ENCODE peak calls at places on chromosomes 7 and 10, in ten cellular contexts. Q, O, N, L, V, M, F, U, J and A are unnamed samples.

GRCh38 chr7:36047254-36047653 is 105.8 kb upstream of the EEPD1 start:
- DNase-seq in Q (no peak), O (no peak), N (no peak), L (no peak), V (no peak), M (no peak), F (no peak), U (no peak), J (no peak), A (no peak)

GRCh38 chr10:10758306-10758705 is 259.4 kb upstream of the CELF2 start:
- DNase-seq in Q (no peak), O (no peak), N (no peak), L (no peak), V (no peak), M (no peak), F (no peak), U (peak; percentile 33), J (no peak), A (no peak)

GRCh38 chr10:124020871-124021823 is 72.3 kb downstream of the CHST15 start:
- DNase-seq in Q (no peak), O (no peak), N (no peak), L (no peak), V (no peak), M (no peak), F (no peak), U (no peak), J (peak; percentile 54), A (no peak)

GRCh38 chr7:141646826-141647480 is 55.0 kb downstream of the DENND11 start:
- DNase-seq in Q (no peak), O (no peak), N (peak; percentile 26), L (no peak), V (no peak), M (no peak), F (no peak), U (no peak), J (no peak), A (no peak)

GRCh38 chr7:27142562-27143021 is 889 bp downstream of the HOXA5 start:
- DNase-seq in Q (no peak), O (no peak), N (no peak), L (no peak), V (peak; percentile 59), M (no peak), F (no peak), U (no peak), J (no peak), A (no peak)

GRCh38 chr10:124025638-124026336 is 67.6 kb downstream of the CHST15 start:
- DNase-seq in Q (no peak), O (no peak), N (no peak), L (no peak), V (peak; percentile 79), M (no peak), F (no peak), U (no peak), J (no peak), A (no peak)

GRCh38 chr7:54542920-54543539 is 855 bp downstream of the VSTM2A start:
- DNase-seq in Q (peak; percentile 62), O (no peak), N (peak; percentile 5), L (no peak), V (no peak), M (no peak), F (no peak), U (no peak), J (no peak), A (no peak)

GRCh38 chr10:133213641-133214467 is 16.2 kb upstream of the UTF1 start:
- DNase-seq in Q (no peak), O (no peak), N (no peak), L (no peak), V (no peak), M (no peak), F (no peak), U (no peak), J (no peak), A (no peak)

GRCh38 chr10:69426376-69426727 is 9.6 kb upstream of the TACR2 start:
- DNase-seq in Q (no peak), O (no peak), N (no peak), L (no peak), V (no peak), M (no peak), F (no peak), U (no peak), J (no peak), A (no peak)

GRCh38 chr10:69425041-69425440 is 8.3 kb upstream of the TACR2 start:
- DNase-seq in Q (no peak), O (no peak), N (no peak), L (no peak), V (no peak), M (no peak), F (no peak), U (no peak), J (no peak), A (no peak)

GRCh38 chr10:69428138-69428537 is 11.4 kb upstream of the TACR2 start:
- DNase-seq in Q (no peak), O (no peak), N (no peak), L (no peak), V (no peak), M (no peak), F (no peak), U (no peak), J (no peak), A (no peak)

GRCh38 chr10:69422676-69423075 is 6.0 kb upstream of the TACR2 start:
- DNase-seq in Q (no peak), O (no peak), N (no peak), L (no peak), V (no peak), M (no peak), F (no peak), U (no peak), J (no peak), A (no peak)

GRCh38 chr10:69425513-69426298 is 9.0 kb upstream of the TACR2 start:
- DNase-seq in Q (no peak), O (peak; percentile 82), N (no peak), L (no peak), V (no peak), M (no peak), F (no peak), U (no peak), J (peak; percentile 79), A (peak; percentile 56)
- H3K27ac ChIP-seq in Q (no peak overlapping the region), O (peak overlapping the region; percentile 61), N (no peak overlapping the region), L (no peak overlapping the region), V (no peak overlapping the region), M (no peak overlapping the region), F (no peak overlapping the region), U (peak overlapping the region; percentile 29), J (peak overlapping the region; percentile 48), A (peak overlapping the region; percentile 17)

DNA sequence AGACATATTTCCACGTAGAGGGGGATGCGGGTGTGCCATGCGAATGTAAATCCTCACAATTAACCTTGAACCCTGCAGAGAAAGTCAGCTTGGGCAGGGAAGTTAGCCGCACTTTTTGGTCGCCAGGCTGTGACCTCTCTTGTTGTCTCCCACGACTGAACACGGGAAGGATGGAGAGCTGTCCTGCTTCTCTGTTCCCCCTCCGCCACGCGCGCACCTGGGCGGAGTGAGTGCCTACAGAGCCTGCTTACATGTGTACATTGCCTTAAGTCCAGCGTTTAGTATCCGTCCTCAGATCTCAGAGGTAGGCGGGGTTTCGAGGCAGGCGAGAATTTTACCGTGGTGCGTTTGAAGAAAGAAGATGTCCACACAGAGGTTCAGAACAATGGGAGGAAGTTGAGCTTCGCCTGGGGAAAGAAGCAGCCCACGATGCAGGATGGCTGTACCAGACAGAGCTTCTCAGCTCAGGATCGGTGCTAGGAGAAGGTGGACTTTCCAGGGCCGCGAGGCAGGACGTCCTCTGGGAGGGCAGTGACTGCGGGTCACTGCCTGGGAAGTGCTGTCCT is 482 bp upstream of the ERCC6 start:
- DNase-seq in Q (peak; percentile 45), O (no peak), N (peak; percentile 52), L (no peak), V (peak; percentile 70), M (peak; percentile 46), F (peak; percentile 49), U (peak; percentile 25), J (peak; percentile 23), A (no peak)
- H3K27ac ChIP-seq in Q (no peak overlapping the region), O (peak overlapping the region; percentile 72), N (peak overlapping the region; percentile 28), L (peak overlapping the region; percentile 29), V (peak overlapping the region; percentile 94), M (peak overlapping the region; percentile 82), F (peak overlapping the region; percentile 84), U (peak overlapping the region; percentile 92), J (peak overlapping the region; percentile 87), A (peak overlapping the region; percentile 83)

DNA sequence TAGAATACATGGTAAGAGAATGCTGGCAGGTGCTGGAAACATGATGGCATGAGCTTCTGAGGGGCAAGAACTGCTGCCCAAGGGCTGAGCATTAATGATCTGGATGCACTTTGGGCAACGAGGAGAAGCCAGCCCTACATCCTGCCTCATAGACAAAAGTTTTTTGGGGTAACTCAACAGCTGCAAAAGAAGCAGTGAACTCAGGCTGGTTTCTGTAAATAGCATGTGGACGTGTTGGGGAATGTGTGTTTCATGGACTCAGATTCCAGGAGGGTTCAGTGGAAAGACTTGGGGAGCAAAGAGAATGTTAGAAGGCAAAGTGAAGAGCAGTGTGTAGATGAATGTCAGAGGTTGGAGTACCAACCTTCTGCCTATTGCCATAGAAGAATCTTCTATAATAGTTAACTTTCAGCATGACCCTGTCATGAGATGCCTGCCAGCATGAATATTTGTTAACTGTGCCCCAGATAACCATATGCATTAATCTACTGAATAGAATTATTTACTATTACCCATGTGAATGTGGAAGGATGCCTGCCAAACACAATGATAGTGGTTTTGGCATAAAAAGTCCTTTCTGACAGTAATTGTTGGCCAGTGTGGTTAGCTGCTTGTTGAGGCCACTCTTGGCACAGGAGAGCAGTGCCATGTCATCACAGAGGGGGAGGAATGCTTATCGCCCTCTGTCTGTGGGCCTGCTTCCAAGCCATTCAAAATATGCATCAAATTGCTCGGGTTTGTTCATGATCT is 165.6 kb downstream of the WNT2 start:
- DNase-seq in Q (no peak), O (no peak), N (peak; percentile 87), L (peak; percentile 54), V (peak; percentile 75), M (peak; percentile 79), F (peak; percentile 76), U (peak; percentile 17), J (no peak), A (no peak)
- H3K27ac ChIP-seq in Q (no peak overlapping the region), O (no peak overlapping the region), N (peak overlapping the region; percentile 87), L (no peak overlapping the region), V (peak overlapping the region; percentile 64), M (no peak overlapping the region), F (peak overlapping the region; percentile 58), U (peak overlapping the region; percentile 53), J (no peak overlapping the region), A (no peak overlapping the region)

GRCh38 chr7:134995239-134996096 is 9.2 kb downstream of the AGBL3 start:
- DNase-seq in Q (no peak), O (peak; percentile 4), N (no peak), L (no peak), V (no peak), M (no peak), F (no peak), U (no peak), J (no peak), A (peak; percentile 86)

GRCh38 chr7:134999136-134999535 is 12.8 kb downstream of the AGBL3 start:
- DNase-seq in Q (no peak), O (no peak), N (no peak), L (no peak), V (no peak), M (no peak), F (no peak), U (no peak), J (no peak), A (no peak)

GRCh38 chr7:134993877-134994456 is 7.7 kb downstream of the AGBL3 start:
- DNase-seq in Q (no peak), O (no peak), N (no peak), L (no peak), V (no peak), M (no peak), F (no peak), U (no peak), J (no peak), A (no peak)

GRCh38 chr7:134997214-134997885 is 11.0 kb downstream of the AGBL3 start:
- DNase-seq in Q (no peak), O (no peak), N (no peak), L (no peak), V (no peak), M (no peak), F (no peak), U (no peak), J (no peak), A (no peak)

GRCh38 chr7:134996097-134996550 is 9.8 kb downstream of the AGBL3 start:
- DNase-seq in Q (no peak), O (no peak), N (peak; percentile 29), L (no peak), V (no peak), M (no peak), F (no peak), U (no peak), J (no peak), A (no peak)
- H3K27ac ChIP-seq in Q (no peak overlapping the region), O (no peak overlapping the region), N (no peak overlapping the region), L (peak overlapping the region; percentile 55), V (peak overlapping the region; percentile 77), M (no peak overlapping the region), F (no peak overlapping the region), U (peak overlapping the region; percentile 40), J (no peak overlapping the region), A (no peak overlapping the region)